ENCODE peak calls at places on chromosomes 12 and 14, in five cellular contexts. W, J, F, P and X are unnamed samples.

GRCh38 chr14:75113932-75114539 is 12.8 kb downstream of the NEK9 start:
- DNase-seq in W (no peak), J (no peak), F (no peak), P (no peak), X (no peak)

GRCh38 chr14:21476526-21476924 is 234 bp downstream of the RAB2B start:
- DNase-seq in W (no peak), J (no peak), F (no peak), P (no peak), X (peak; percentile 71)

GRCh38 chr12:120956579-120957360 is 21.6 kb upstream of the HNF1A start:
- DNase-seq in W (no peak), J (no peak), F (no peak), P (no peak), X (no peak)

GRCh38 chr12:16524378-16524777 is 81.6 kb downstream of the LMO3 start:
- DNase-seq in W (no peak), J (no peak), F (no peak), P (no peak), X (no peak)

GRCh38 chr12:11727133-11727664 is 77.7 kb downstream of the ETV6 start:
- DNase-seq in W (no peak), J (no peak), F (peak; percentile 56), P (no peak), X (no peak)

GRCh38 chr12:102879144-102879763 is 37.8 kb downstream of the PAH start:
- DNase-seq in W (peak; percentile 72), J (peak; percentile 82), F (peak; percentile 89), P (peak; percentile 80), X (peak; percentile 28)

GRCh38 chr12:124505001-124505818 is 62.2 kb downstream of the NCOR2 start:
- DNase-seq in W (no peak), J (no peak), F (no peak), P (no peak), X (no peak)

GRCh38 chr14:96072746-96073145 is 33.6 kb downstream of the C14orf132 start:
- DNase-seq in W (no peak), J (no peak), F (no peak), P (no peak), X (no peak)

GRCh38 chr14:66965831-66966230 is 223.4 kb upstream of the GARIN2 start:
- DNase-seq in W (no peak), J (no peak), F (no peak), P (no peak), X (peak; percentile 32)

GRCh38 chr14:102262894-102263462 is 42.0 kb downstream of the MOK start:
- DNase-seq in W (no peak), J (no peak), F (no peak), P (peak; percentile 82), X (no peak)

GRCh38 chr12:57579677-57580465 is 11.1 kb upstream of the PIP4K2C start:
- DNase-seq in W (no peak), J (no peak), F (no peak), P (no peak), X (no peak)